ENCODE peak calls at places on chromosomes 7 and 10, in five cellular contexts. Y, K, D, Q and T are unnamed samples.

GRCh38 chr7:12056977-12057376 is 154.1 kb upstream of the TMEM106B start:
- DNase-seq in Y (no peak), K (no peak), D (no peak), Q (no peak), T (no peak)

GRCh38 chr7:151990567-151990966 is 34.3 kb downstream of the GALNTL5 start:
- DNase-seq in Y (peak), K (no peak), D (no peak), Q (peak), T (no peak)

GRCh38 chr7:101386558-101387199 is 24.0 kb downstream of the COL26A1 start:
- DNase-seq in Y (peak), K (peak), D (no peak), Q (no peak), T (peak)

GRCh38 chr7:108528183-108528712 is 2.3 kb upstream of the PNPLA8 start:
- DNase-seq in Y (no peak), K (no peak), D (no peak), Q (no peak), T (no peak)

GRCh38 chr10:132984801-132985545 is 42.6 kb upstream of the CFAP46 start:
- DNase-seq in Y (no peak), K (peak), D (no peak), Q (peak), T (no peak)

GRCh38 chr10:117222552-117223412 is 18.1 kb upstream of the SLC18A2 start:
- DNase-seq in Y (no peak), K (no peak), D (no peak), Q (no peak), T (no peak)

GRCh38 chr10:48211777-48212176 is 62.7 kb downstream of the FRMPD2 start:
- DNase-seq in Y (no peak), K (no peak), D (no peak), Q (no peak), T (no peak)

GRCh38 chr7:130971297-130971696 is 237.3 kb upstream of the KLF14 start:
- DNase-seq in Y (no peak), K (no peak), D (no peak), Q (no peak), T (no peak)

GRCh38 chr10:90917231-90917967 is 3.5 kb downstream of the ANKRD1 start:
- DNase-seq in Y (no peak), K (no peak), D (no peak), Q (no peak), T (no peak)

GRCh38 chr7:105487559-105488218 is 34.4 kb downstream of the PUS7 start:
- DNase-seq in Y (peak), K (no peak), D (peak), Q (peak), T (no peak)

GRCh38 chr10:123284022-123284421 is 129.8 kb downstream of the BUB3 start:
- DNase-seq in Y (no peak), K (no peak), D (no peak), Q (peak), T (no peak)

GRCh38 chr7:140235114-140235513 is 58.3 kb upstream of the KDM7A start:
- DNase-seq in Y (no peak), K (no peak), D (no peak), Q (no peak), T (no peak)

GRCh38 chr10:99374526-99374925 is 45.4 kb downstream of the CNNM1 start:
- DNase-seq in Y (peak), K (no peak), D (no peak), Q (no peak), T (no peak)

GRCh38 chr7:123602648-123603047 is 1.0 kb downstream of the ASB15 start:
- DNase-seq in Y (no peak), K (no peak), D (no peak), Q (no peak), T (no peak)

GRCh38 chr10:133388265-133388972 is 5.5 kb upstream of the MTG1 start:
- DNase-seq in Y (no peak), K (peak), D (no peak), Q (no peak), T (no peak)

GRCh38 chr7:91551377-91552175 is 287.3 kb downstream of the FZD1 start:
- DNase-seq in Y (peak), K (no peak), D (no peak), Q (no peak), T (no peak)

GRCh38 chr10:91349381-91349780 is 60.8 kb upstream of the HECTD2 start:
- DNase-seq in Y (peak), K (no peak), D (peak), Q (peak), T (no peak)

GRCh38 chr10:102230861-102231356 is 4.8 kb downstream of the ELOVL3 start:
- DNase-seq in Y (no peak), K (peak), D (no peak), Q (peak), T (peak)

GRCh38 chr10:34932235-34932634 is 117.1 kb upstream of the PARD3 start:
- DNase-seq in Y (no peak), K (no peak), D (no peak), Q (no peak), T (no peak)

GRCh38 chr10:34936061-34936460 is 121.0 kb upstream of the PARD3 start:
- DNase-seq in Y (no peak), K (no peak), D (no peak), Q (no peak), T (no peak)

GRCh38 chr10:34931216-34931615 is 116.1 kb upstream of the PARD3 start:
- DNase-seq in Y (no peak), K (no peak), D (no peak), Q (no peak), T (no peak)

GRCh38 chr10:34933676-34934075 is 118.6 kb upstream of the PARD3 start:
- DNase-seq in Y (no peak), K (no peak), D (no peak), Q (peak), T (no peak)
- H3K4me3 ChIP-seq in Y (no peak), K (no peak), D (no peak), Q (no peak), T (no peak)

DNA sequence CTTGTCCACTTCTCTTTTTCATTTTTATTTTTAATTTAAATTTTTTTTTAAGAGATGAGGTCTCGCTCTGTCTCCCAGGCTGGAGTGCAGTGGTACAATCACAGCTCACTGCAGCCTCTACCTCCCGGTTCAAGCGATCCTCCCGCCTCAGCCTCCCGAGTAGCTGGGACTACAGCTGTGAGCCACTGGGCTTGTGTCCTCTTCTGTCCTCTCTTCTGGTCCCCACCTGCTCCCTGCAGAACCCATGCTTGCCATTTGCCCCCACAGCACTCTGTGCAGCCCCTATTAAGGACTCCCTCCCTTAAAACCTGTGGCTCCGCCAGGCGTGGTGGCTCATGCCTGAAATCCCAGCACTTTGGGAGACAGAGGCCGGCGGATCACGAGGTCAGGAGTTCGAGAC is 9.1 kb upstream of the FZD9 start:
- DNase-seq in Y (no peak), K (no peak), D (no peak), Q (no peak), T (no peak)
- H3K4me3 ChIP-seq in Y (no peak), K (peak), D (no peak), Q (no peak), T (no peak)

GRCh38 chr10:35206274-35206673 is 79.6 kb downstream of the CREM start:
- DNase-seq in Y (no peak), K (no peak), D (no peak), Q (no peak), T (no peak)

GRCh38 chr10:35210961-35211360 is 84.3 kb downstream of the CREM start:
- DNase-seq in Y (no peak), K (no peak), D (no peak), Q (no peak), T (no peak)

GRCh38 chr10:35211390-35211789 is 84.7 kb downstream of the CREM start:
- DNase-seq in Y (peak), K (no peak), D (no peak), Q (peak), T (no peak)

GRCh38 chr10:35208949-35209613 is 82.4 kb downstream of the CREM start:
- DNase-seq in Y (no peak), K (no peak), D (no peak), Q (no peak), T (no peak)

DNA sequence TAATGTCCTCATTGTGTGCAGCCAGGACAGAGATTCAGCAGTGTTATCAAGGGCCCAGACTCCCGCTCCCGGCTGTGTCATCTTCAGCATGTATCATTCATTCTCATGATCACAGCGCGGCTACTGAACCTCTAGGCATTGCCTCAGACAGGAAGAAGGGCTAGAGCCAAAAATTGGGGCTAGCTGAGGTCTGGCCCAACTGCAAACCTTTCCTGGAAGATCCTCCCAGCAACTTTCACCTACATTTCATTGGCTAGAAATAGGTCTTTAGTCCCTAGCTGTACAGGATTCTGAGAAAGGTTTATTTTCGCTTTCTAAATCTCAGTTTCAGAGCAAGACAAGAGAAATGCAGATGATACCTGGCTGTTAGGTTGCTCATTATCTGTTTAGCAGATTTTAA is 81.9 kb downstream of the CREM start:
- DNase-seq in Y (no peak), K (no peak), D (no peak), Q (no peak), T (no peak)
- H3K4me3 ChIP-seq in Y (no peak), K (no peak), D (no peak), Q (no peak), T (no peak)

DNA sequence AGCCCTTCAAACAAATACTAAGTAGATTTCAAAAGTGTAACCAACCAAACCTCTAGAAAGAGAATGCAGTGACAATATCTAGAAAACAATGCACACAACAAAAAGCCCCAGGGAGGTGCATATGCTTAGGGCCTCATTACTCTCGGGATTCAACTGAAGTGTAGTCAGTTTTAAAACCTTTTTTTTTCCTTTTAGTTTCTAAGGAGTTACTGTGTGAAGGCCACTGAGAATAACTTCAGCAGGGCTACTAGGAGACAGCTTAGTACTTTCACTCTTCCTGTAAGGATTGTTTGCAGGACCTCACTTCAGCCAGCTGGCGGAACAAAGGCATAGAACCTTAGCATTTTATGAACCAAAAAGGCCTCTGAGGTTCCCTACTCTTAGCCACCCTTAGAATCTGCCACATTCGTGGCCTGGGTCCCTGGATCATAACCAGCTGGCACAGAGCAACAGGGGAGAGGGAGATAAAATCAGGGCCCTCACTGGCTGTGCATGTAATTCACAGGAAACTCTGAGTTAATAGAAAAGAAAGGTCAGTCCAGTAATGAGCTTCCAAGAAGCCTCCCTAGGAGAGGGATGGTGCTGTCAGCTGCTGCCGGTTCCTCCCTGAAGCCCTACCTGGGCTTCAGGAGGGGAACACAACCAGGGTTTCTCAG is 3.6 kb downstream of the VOPP1 start:
- DNase-seq in Y (peak), K (no peak), D (no peak), Q (no peak), T (no peak)
- H3K4me3 ChIP-seq in Y (no peak), K (no peak), D (no peak), Q (no peak), T (no peak)

GRCh38 chr7:80921130-80921529 is 2.3 kb upstream of the SEMA3C start:
- DNase-seq in Y (peak), K (no peak), D (no peak), Q (no peak), T (no peak)

GRCh38 chr7:80922254-80923049 is 3.6 kb upstream of the SEMA3C start:
- DNase-seq in Y (no peak), K (no peak), D (no peak), Q (no peak), T (no peak)

GRCh38 chr7:80918406-80918805 is 445 bp downstream of the SEMA3C start:
- DNase-seq in Y (no peak), K (no peak), D (no peak), Q (peak), T (no peak)

GRCh38 chr7:80918909-80919721 is at the start of gene SEMA3C:
- DNase-seq in Y (peak), K (peak), D (peak), Q (peak), T (peak)

GRCh38 chr7:80916770-80917681 is 1.8 kb downstream of the SEMA3C start:
- DNase-seq in Y (peak), K (no peak), D (no peak), Q (peak), T (no peak)
- H3K4me3 ChIP-seq in Y (peak), K (peak), D (peak), Q (no peak), T (no peak)

GRCh38 chr7:94178247-94178646 is 174.1 kb upstream of the BET1 start:
- DNase-seq in Y (no peak), K (no peak), D (no peak), Q (no peak), T (no peak)
- H3K4me3 ChIP-seq in Y (no peak), K (no peak), D (no peak), Q (no peak), T (no peak)